ENCODE peak calls at places on chromosomes 6 and 20, in six cellular contexts. M is SJSA1; N is CD8-positive, alpha-beta memory T cell; Q is fibroblast of lung; L is mucosa of descending colon; B is CD8-positive, alpha-beta T cell. W is an unnamed sample. For H3K9me3, the result is how much of the 10 kb centered on the place peaks cover.

GRCh38 chr6:18400831-18401446 is 13.8 kb downstream of the RNF144B start:
- DNase-seq in M (peak), N (no peak), Q (no peak), L (no peak), B (no peak), W (no peak)

GRCh38 chr20:2151805-2152727 is 50.4 kb downstream of the STK35 start:
- DNase-seq in M (no peak), N (no peak), Q (peak), L (no peak), B (no peak), W (no peak)

GRCh38 chr6:134519456-134519855 is 201.5 kb upstream of the SGK1 start:
- DNase-seq in M (no peak), N (peak), Q (no peak), L (peak), B (no peak), W (no peak)

GRCh38 chr20:2421247-2421646 is 40.5 kb downstream of the TGM6 start:
- DNase-seq in M (no peak), N (no peak), Q (peak), L (no peak), B (no peak), W (no peak)

GRCh38 chr20:63579017-63579705 is 5.1 kb upstream of the HELZ2 start:
- DNase-seq in M (no peak), N (no peak), Q (peak), L (no peak), B (no peak), W (no peak)

GRCh38 chr20:21082584-21082983 is 23.6 kb downstream of the LINC00237 start:
- DNase-seq in M (no peak), N (no peak), Q (no peak), L (no peak), B (no peak), W (no peak)

GRCh38 chr20:36498386-36499179 is 42.7 kb upstream of the MYL9 start:
- DNase-seq in M (peak), N (no peak), Q (no peak), L (no peak), B (no peak), W (no peak)

GRCh38 chr6:1687402-1687801 is 77.7 kb downstream of the FOXC1 start:
- DNase-seq in M (no peak), N (no peak), Q (no peak), L (no peak), B (no peak), W (no peak)

GRCh38 chr6:74939309-74939708 is 266.5 kb downstream of the COL12A1 start:
- DNase-seq in M (no peak), N (no peak), Q (peak), L (no peak), B (no peak), W (no peak)

GRCh38 chr6:170553686-170554085 is 483 bp upstream of the TBP start:
- DNase-seq in M (no peak), N (no peak), Q (peak), L (no peak), B (no peak), W (no peak)

GRCh38 chr20:53163486-53163885 is 191.3 kb downstream of the TSHZ2 start:
- DNase-seq in M (no peak), N (no peak), Q (peak), L (no peak), B (no peak), W (no peak)

GRCh38 chr6:156658186-156658585 is 119.0 kb upstream of the ARID1B start:
- DNase-seq in M (no peak), N (no peak), Q (peak), L (no peak), B (no peak), W (no peak)

GRCh38 chr6:134093007-134093573 is 40.7 kb upstream of the SLC2A12 start:
- DNase-seq in M (no peak), N (no peak), Q (no peak), L (no peak), B (no peak), W (no peak)

GRCh38 chr6:5315883-5316282 is 54.6 kb downstream of the FARS2 start:
- DNase-seq in M (no peak), N (no peak), Q (no peak), L (no peak), B (no peak), W (no peak)

GRCh38 chr6:167510648-167511047 is 185.8 kb downstream of the TTLL2 start:
- DNase-seq in M (no peak), N (no peak), Q (no peak), L (no peak), B (no peak), W (no peak)
- H3K9me3 ChIP-seq in M (under half), N (under half), Q (under half), L (under half), B (under half), W (under half)

GRCh38 chr6:96478695-96479094 is 42.9 kb upstream of the UFL1 start:
- DNase-seq in M (no peak), N (no peak), Q (no peak), L (no peak), B (no peak), W (no peak)
- H3K9me3 ChIP-seq in M (under half), N (under half), Q (under half), L (under half), B (under half), W (under half)

GRCh38 chr6:72677740-72678139 is 55.9 kb downstream of the KCNQ5 start:
- DNase-seq in M (no peak), N (no peak), Q (no peak), L (no peak), B (no peak), W (no peak)
- H3K9me3 ChIP-seq in M (under half), N (under half), Q (under half), L (under half), B (under half), W (under half)

DNA sequence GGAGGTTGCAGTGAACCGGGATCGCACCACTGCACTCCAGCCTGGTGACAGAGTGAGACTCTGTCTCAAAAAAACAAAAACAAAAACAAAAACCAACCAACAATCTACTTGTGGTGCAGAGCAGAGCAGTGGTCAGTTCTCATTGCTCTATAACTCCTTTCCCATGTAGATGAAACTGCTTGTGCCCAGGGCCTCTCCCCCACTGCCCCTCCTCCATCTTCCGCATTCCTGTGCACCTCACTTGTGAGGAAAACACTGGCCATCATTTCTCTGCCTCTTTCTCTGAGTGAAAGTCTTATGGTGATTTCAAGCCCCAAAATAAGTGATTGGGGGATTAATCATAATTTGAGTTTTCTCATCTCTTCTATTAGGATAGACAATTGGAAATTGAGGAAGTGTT is 63.9 kb upstream of the GLP1R start:
- DNase-seq in M (no peak), N (no peak), Q (no peak), L (no peak), B (no peak), W (no peak)
- H3K9me3 ChIP-seq in M (under half), N (under half), Q (under half), L (under half), B (under half), W (under half)

GRCh38 chr6:45457141-45457540 is 79.4 kb upstream of the SUPT3H start:
- DNase-seq in M (no peak), N (no peak), Q (no peak), L (no peak), B (no peak), W (no peak)
- H3K9me3 ChIP-seq in M (under half), N (under half), Q (under half), L (under half), B (under half), W (under half)